ENCODE peak calls at places on chromosomes 4 and X, in eight cellular contexts. One of them, this sample, is unnamed. For H3K27me3, the result is how much of the 10 kb centered on the place peaks cover.

GRCh38 chr4:27089186-27089585 is 228.5 kb downstream of the STIM2 start:
- ATAC-seq in RWPE2: no peak
- ATAC-seq in K562: no peak
- ATAC-seq in HepG2: no peak
- ATAC-seq in right lobe of liver: no peak
- ATAC-seq in heart left ventricle: no peak
- ATAC-seq in upper lobe of right lung: no peak
- ATAC-seq in left lung: no peak
- ATAC-seq in this sample: no peak

GRCh38 chrX:53281321-53281822 is at the start of gene IQSEC2:
- ATAC-seq in heart left ventricle: peak
- ATAC-seq in left lung: peak
- ATAC-seq in HepG2: peak
- ATAC-seq in upper lobe of right lung: peak
- ATAC-seq in K562: peak
- ATAC-seq in RWPE2: peak
- ATAC-seq in right lobe of liver: peak
- ATAC-seq in this sample: peak

GRCh38 chr4:154927126-154927525 is 146.1 kb downstream of the RBM46 start:
- ATAC-seq in right lobe of liver: no peak
- ATAC-seq in heart left ventricle: no peak
- ATAC-seq in HepG2: no peak
- ATAC-seq in RWPE2: no peak
- ATAC-seq in left lung: no peak
- ATAC-seq in upper lobe of right lung: no peak
- ATAC-seq in K562: no peak
- ATAC-seq in this sample: peak

GRCh38 chrX:54891573-54891972 is 29.1 kb upstream of the TRO start:
- ATAC-seq in left lung: peak
- ATAC-seq in heart left ventricle: peak
- ATAC-seq in right lobe of liver: peak
- ATAC-seq in HepG2: peak
- ATAC-seq in upper lobe of right lung: peak
- ATAC-seq in K562: peak
- ATAC-seq in RWPE2: no peak
- ATAC-seq in this sample: no peak

GRCh38 chr4:26320159-26320452 is 708 bp upstream of the RBPJ start:
- ATAC-seq in left lung: no peak
- ATAC-seq in heart left ventricle: no peak
- ATAC-seq in RWPE2: peak
- ATAC-seq in right lobe of liver: no peak
- ATAC-seq in upper lobe of right lung: no peak
- ATAC-seq in HepG2: peak
- ATAC-seq in K562: peak
- ATAC-seq in this sample: no peak

GRCh38 chr4:165299399-165300060 is 27.9 kb upstream of the MSMO1 start:
- ATAC-seq in right lobe of liver: peak
- ATAC-seq in HepG2: no peak
- ATAC-seq in left lung: peak
- ATAC-seq in heart left ventricle: peak
- ATAC-seq in RWPE2: no peak
- ATAC-seq in upper lobe of right lung: peak
- ATAC-seq in K562: no peak
- ATAC-seq in this sample: no peak

GRCh38 chrX:136228808-136229207 is 22.4 kb downstream of the MAP7D3 start:
- ATAC-seq in RWPE2: no peak
- ATAC-seq in HepG2: no peak
- ATAC-seq in upper lobe of right lung: no peak
- ATAC-seq in left lung: no peak
- ATAC-seq in right lobe of liver: no peak
- ATAC-seq in K562: no peak
- ATAC-seq in heart left ventricle: no peak
- ATAC-seq in this sample: no peak

GRCh38 chr4:170057851-170058250 is 31.7 kb upstream of the MFAP3L start:
- ATAC-seq in heart left ventricle: no peak
- ATAC-seq in upper lobe of right lung: no peak
- ATAC-seq in left lung: no peak
- ATAC-seq in K562: no peak
- ATAC-seq in right lobe of liver: no peak
- ATAC-seq in RWPE2: no peak
- ATAC-seq in HepG2: no peak
- ATAC-seq in this sample: no peak

GRCh38 chr4:60981534-60981933 is 218.6 kb upstream of the ADGRL3 start:
- ATAC-seq in K562: no peak
- ATAC-seq in right lobe of liver: no peak
- ATAC-seq in left lung: no peak
- ATAC-seq in upper lobe of right lung: no peak
- ATAC-seq in heart left ventricle: no peak
- ATAC-seq in HepG2: no peak
- ATAC-seq in RWPE2: no peak
- ATAC-seq in this sample: no peak

GRCh38 chr4:114368751-114369150 is 229.9 kb upstream of the UGT8 start:
- ATAC-seq in K562: no peak
- ATAC-seq in right lobe of liver: peak
- ATAC-seq in HepG2: no peak
- ATAC-seq in left lung: no peak
- ATAC-seq in upper lobe of right lung: no peak
- ATAC-seq in heart left ventricle: no peak
- ATAC-seq in RWPE2: no peak
- ATAC-seq in this sample: no peak

GRCh38 chrX:133005038-133005437 is 46.6 kb upstream of the HS6ST2 start:
- ATAC-seq in upper lobe of right lung: peak
- ATAC-seq in K562: peak
- ATAC-seq in heart left ventricle: no peak
- ATAC-seq in HepG2: no peak
- ATAC-seq in right lobe of liver: no peak
- ATAC-seq in left lung: peak
- ATAC-seq in RWPE2: no peak
- ATAC-seq in this sample: no peak

GRCh38 chrX:118632862-118633261 is 94.5 kb upstream of the IL13RA1 start:
- ATAC-seq in upper lobe of right lung: no peak
- ATAC-seq in left lung: no peak
- ATAC-seq in HepG2: no peak
- ATAC-seq in RWPE2: no peak
- ATAC-seq in right lobe of liver: no peak
- ATAC-seq in heart left ventricle: no peak
- ATAC-seq in K562: no peak
- ATAC-seq in this sample: no peak

GRCh38 chr4:124095596-124095995 is 616.9 kb downstream of the ANKRD50 start:
- ATAC-seq in HepG2: no peak
- ATAC-seq in upper lobe of right lung: no peak
- ATAC-seq in K562: no peak
- ATAC-seq in RWPE2: no peak
- ATAC-seq in heart left ventricle: no peak
- ATAC-seq in left lung: no peak
- ATAC-seq in right lobe of liver: no peak
- ATAC-seq in this sample: no peak

GRCh38 chrX:20218809-20219505 is 47.8 kb downstream of the RPS6KA3 start:
- ATAC-seq in heart left ventricle: no peak
- ATAC-seq in K562: peak
- ATAC-seq in RWPE2: no peak
- ATAC-seq in right lobe of liver: peak
- ATAC-seq in upper lobe of right lung: no peak
- ATAC-seq in left lung: peak
- ATAC-seq in HepG2: no peak
- ATAC-seq in this sample: peak

GRCh38 chrX:88424071-88424470 is 323.0 kb upstream of the CPXCR1 start:
- ATAC-seq in K562: no peak
- ATAC-seq in HepG2: no peak
- ATAC-seq in left lung: no peak
- ATAC-seq in upper lobe of right lung: no peak
- ATAC-seq in right lobe of liver: no peak
- ATAC-seq in heart left ventricle: no peak
- ATAC-seq in RWPE2: no peak
- ATAC-seq in this sample: no peak

GRCh38 chr4:98148856-98149255 is 5.6 kb upstream of the STPG2 start:
- ATAC-seq in right lobe of liver: no peak
- ATAC-seq in heart left ventricle: no peak
- ATAC-seq in RWPE2: peak
- ATAC-seq in K562: no peak
- ATAC-seq in upper lobe of right lung: peak
- ATAC-seq in left lung: peak
- ATAC-seq in HepG2: no peak
- ATAC-seq in this sample: no peak

GRCh38 chrX:40471965-40472648 is 108.7 kb upstream of the ATP6AP2 start:
- ATAC-seq in upper lobe of right lung: peak
- ATAC-seq in heart left ventricle: peak
- ATAC-seq in left lung: peak
- ATAC-seq in HepG2: peak
- ATAC-seq in K562: peak
- ATAC-seq in right lobe of liver: peak
- ATAC-seq in RWPE2: peak
- ATAC-seq in this sample: peak

GRCh38 chr4:42341518-42342026 is 55.7 kb upstream of the SHISA3 start:
- ATAC-seq in RWPE2: no peak
- ATAC-seq in left lung: no peak
- ATAC-seq in upper lobe of right lung: no peak
- ATAC-seq in HepG2: no peak
- ATAC-seq in K562: no peak
- ATAC-seq in heart left ventricle: no peak
- ATAC-seq in right lobe of liver: no peak
- ATAC-seq in this sample: no peak

GRCh38 chr4:142408003-142408441 is 438.1 kb downstream of the INPP4B start:
- ATAC-seq in K562: no peak
- ATAC-seq in HepG2: no peak
- ATAC-seq in heart left ventricle: no peak
- ATAC-seq in upper lobe of right lung: no peak
- ATAC-seq in right lobe of liver: no peak
- ATAC-seq in left lung: no peak
- ATAC-seq in RWPE2: peak
- ATAC-seq in this sample: no peak

DNA sequence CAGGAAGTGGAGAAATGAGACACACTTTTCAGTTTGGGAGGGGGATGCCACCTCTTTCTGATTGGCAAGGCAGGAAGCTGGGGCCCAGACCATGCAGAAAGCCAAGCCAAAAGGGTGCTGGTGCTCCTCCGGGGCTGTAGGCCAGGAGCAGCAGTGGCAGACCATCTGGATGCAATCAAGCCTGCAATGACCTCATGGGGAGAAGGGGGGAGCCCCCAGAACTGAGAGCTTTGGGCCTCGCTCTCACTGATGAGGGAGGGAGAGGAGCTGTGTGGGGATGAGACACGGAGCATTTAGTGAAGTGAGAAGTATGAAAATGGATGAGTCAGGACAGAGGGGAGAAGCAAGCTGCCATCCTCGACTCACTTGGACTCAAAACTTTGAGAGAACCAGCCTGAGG is 141.2 kb upstream of the NALF2 start:
- ATAC-seq in heart left ventricle: peak
- ATAC-seq in HepG2: no peak
- ATAC-seq in RWPE2: no peak
- ATAC-seq in upper lobe of right lung: no peak
- ATAC-seq in left lung: peak
- ATAC-seq in K562: no peak
- ATAC-seq in right lobe of liver: no peak
- ATAC-seq in this sample: peak
- H3K4me3 ChIP-seq in heart left ventricle: no peak
- H3K4me3 ChIP-seq in HepG2: no peak
- H3K4me3 ChIP-seq in RWPE2: no peak
- H3K4me3 ChIP-seq in upper lobe of right lung: no peak
- H3K4me3 ChIP-seq in left lung: no peak
- H3K4me3 ChIP-seq in K562: no peak
- H3K4me3 ChIP-seq in right lobe of liver: no peak
- H3K4me3 ChIP-seq in this sample: no peak

GRCh38 chr4:37245391-37245954 is 930 bp downstream of the NWD2 start:
- ATAC-seq in upper lobe of right lung: no peak
- ATAC-seq in RWPE2: no peak
- ATAC-seq in heart left ventricle: no peak
- ATAC-seq in right lobe of liver: no peak
- ATAC-seq in left lung: no peak
- ATAC-seq in K562: no peak
- ATAC-seq in HepG2: no peak
- ATAC-seq in this sample: no peak

GRCh38 chr4:37241646-37242045 is 2.9 kb upstream of the NWD2 start:
- ATAC-seq in heart left ventricle: no peak
- ATAC-seq in right lobe of liver: no peak
- ATAC-seq in RWPE2: no peak
- ATAC-seq in left lung: no peak
- ATAC-seq in HepG2: no peak
- ATAC-seq in K562: no peak
- ATAC-seq in upper lobe of right lung: no peak
- ATAC-seq in this sample: no peak

GRCh38 chr4:37243061-37243460 is 1.5 kb upstream of the NWD2 start:
- ATAC-seq in heart left ventricle: no peak
- ATAC-seq in RWPE2: no peak
- ATAC-seq in HepG2: peak
- ATAC-seq in K562: peak
- ATAC-seq in right lobe of liver: peak
- ATAC-seq in upper lobe of right lung: no peak
- ATAC-seq in left lung: no peak
- ATAC-seq in this sample: no peak

GRCh38 chr4:37244583-37245390 is at the start of gene NWD2:
- ATAC-seq in RWPE2: peak
- ATAC-seq in heart left ventricle: no peak
- ATAC-seq in K562: no peak
- ATAC-seq in HepG2: peak
- ATAC-seq in upper lobe of right lung: peak
- ATAC-seq in left lung: peak
- ATAC-seq in right lobe of liver: peak
- ATAC-seq in this sample: no peak

GRCh38 chr4:37243722-37244582 is 591 bp upstream of the NWD2 start:
- ATAC-seq in HepG2: peak
- ATAC-seq in right lobe of liver: no peak
- ATAC-seq in heart left ventricle: no peak
- ATAC-seq in upper lobe of right lung: no peak
- ATAC-seq in RWPE2: peak
- ATAC-seq in left lung: no peak
- ATAC-seq in K562: peak
- ATAC-seq in this sample: no peak
- H3K27me3 ChIP-seq in HepG2: under half
- H3K27me3 ChIP-seq in right lobe of liver: under half
- H3K27me3 ChIP-seq in heart left ventricle: half or more
- H3K27me3 ChIP-seq in upper lobe of right lung: under half
- H3K27me3 ChIP-seq in RWPE2: half or more
- H3K27me3 ChIP-seq in left lung: half or more
- H3K27me3 ChIP-seq in K562: under half
- H3K27me3 ChIP-seq in this sample: half or more

GRCh38 chr4:102554482-102554881 is 53.3 kb downstream of the NFKB1 start:
- ATAC-seq in right lobe of liver: no peak
- ATAC-seq in K562: no peak
- ATAC-seq in left lung: peak
- ATAC-seq in HepG2: no peak
- ATAC-seq in upper lobe of right lung: peak
- ATAC-seq in RWPE2: no peak
- ATAC-seq in heart left ventricle: peak
- ATAC-seq in this sample: peak
- TF ChIP-seq CTCF in right lobe of liver: no peak
- TF ChIP-seq CTCF in K562: no peak
- TF ChIP-seq CTCF in left lung: no peak
- TF ChIP-seq CTCF in HepG2: no peak
- TF ChIP-seq CTCF in upper lobe of right lung: no peak
- TF ChIP-seq CTCF in RWPE2: no peak
- TF ChIP-seq CTCF in heart left ventricle: no peak
- TF ChIP-seq CTCF in this sample: no peak

GRCh38 chrX:153494541-153495361 is at the start of gene BGN:
- ATAC-seq in RWPE2: peak
- ATAC-seq in upper lobe of right lung: peak
- ATAC-seq in HepG2: peak
- ATAC-seq in left lung: peak
- ATAC-seq in right lobe of liver: peak
- ATAC-seq in K562: peak
- ATAC-seq in heart left ventricle: peak
- ATAC-seq in this sample: peak
- H3K4me3 ChIP-seq in RWPE2: peak
- H3K4me3 ChIP-seq in upper lobe of right lung: peak
- H3K4me3 ChIP-seq in HepG2: peak
- H3K4me3 ChIP-seq in left lung: peak
- H3K4me3 ChIP-seq in right lobe of liver: peak
- H3K4me3 ChIP-seq in K562: no peak
- H3K4me3 ChIP-seq in heart left ventricle: peak
- H3K4me3 ChIP-seq in this sample: peak

This sample was measured in gastroesophageal sphincter.